ENCODE peak calls at places on chromosome 11, in seven cellular contexts. One of them, this sample, is unnamed.

GRCh38 chr11:103898065-103898464 is 138.4 kb upstream of the DDI1 start:
- DNase-seq in activated CD4-positive, alpha-beta memory T cell treated with anti-CD3 and anti-CD28 coated beads, Interleukin-2, amount 10 ng/mL, durations not matched to agents 7 days and 5 days: no peak
- DNase-seq in T-helper 22 cell: no peak
- DNase-seq in kidney epithelial cell: no peak
- DNase-seq in AG04449: no peak
- DNase-seq in cardiac fibroblast: no peak
- DNase-seq in sciatic nerve: no peak
- DNase-seq in this sample: no peak

GRCh38 chr11:19080579-19080993 is 20.1 kb upstream of the MRGPRX2 start:
- DNase-seq in activated CD4-positive, alpha-beta memory T cell treated with anti-CD3 and anti-CD28 coated beads, Interleukin-2, amount 10 ng/mL, durations not matched to agents 7 days and 5 days: no peak
- DNase-seq in T-helper 22 cell: no peak
- DNase-seq in kidney epithelial cell: no peak
- DNase-seq in AG04449: peak; percentile 28
- DNase-seq in cardiac fibroblast: peak; percentile 82
- DNase-seq in sciatic nerve: no peak
- DNase-seq in this sample: no peak

GRCh38 chr11:894575-895201 is 15.9 kb downstream of the CHID1 start:
- DNase-seq in activated CD4-positive, alpha-beta memory T cell treated with anti-CD3 and anti-CD28 coated beads, Interleukin-2, amount 10 ng/mL, durations not matched to agents 7 days and 5 days: no peak
- DNase-seq in T-helper 22 cell: no peak
- DNase-seq in kidney epithelial cell: no peak
- DNase-seq in AG04449: no peak
- DNase-seq in cardiac fibroblast: no peak
- DNase-seq in sciatic nerve: no peak
- DNase-seq in this sample: no peak

GRCh38 chr11:129705341-129705740 is 110.3 kb upstream of the TMEM45B start:
- DNase-seq in activated CD4-positive, alpha-beta memory T cell treated with anti-CD3 and anti-CD28 coated beads, Interleukin-2, amount 10 ng/mL, durations not matched to agents 7 days and 5 days: no peak
- DNase-seq in T-helper 22 cell: no peak
- DNase-seq in kidney epithelial cell: no peak
- DNase-seq in AG04449: no peak
- DNase-seq in cardiac fibroblast: no peak
- DNase-seq in sciatic nerve: no peak
- DNase-seq in this sample: no peak

GRCh38 chr11:117713676-117714075 is 83.3 kb downstream of the DSCAML1 start:
- DNase-seq in activated CD4-positive, alpha-beta memory T cell treated with anti-CD3 and anti-CD28 coated beads, Interleukin-2, amount 10 ng/mL, durations not matched to agents 7 days and 5 days: no peak
- DNase-seq in T-helper 22 cell: no peak
- DNase-seq in kidney epithelial cell: no peak
- DNase-seq in AG04449: no peak
- DNase-seq in cardiac fibroblast: no peak
- DNase-seq in sciatic nerve: no peak
- DNase-seq in this sample: peak; percentile 30

GRCh38 chr11:73412308-73412707 is 36.1 kb downstream of the RELT start:
- DNase-seq in activated CD4-positive, alpha-beta memory T cell treated with anti-CD3 and anti-CD28 coated beads, Interleukin-2, amount 10 ng/mL, durations not matched to agents 7 days and 5 days: no peak
- DNase-seq in T-helper 22 cell: no peak
- DNase-seq in kidney epithelial cell: no peak
- DNase-seq in AG04449: no peak
- DNase-seq in cardiac fibroblast: no peak
- DNase-seq in sciatic nerve: no peak
- DNase-seq in this sample: no peak

GRCh38 chr11:14611939-14612338 is 31.7 kb upstream of the PDE3B start:
- DNase-seq in activated CD4-positive, alpha-beta memory T cell treated with anti-CD3 and anti-CD28 coated beads, Interleukin-2, amount 10 ng/mL, durations not matched to agents 7 days and 5 days: no peak
- DNase-seq in T-helper 22 cell: no peak
- DNase-seq in kidney epithelial cell: no peak
- DNase-seq in AG04449: no peak
- DNase-seq in cardiac fibroblast: no peak
- DNase-seq in sciatic nerve: no peak
- DNase-seq in this sample: no peak

GRCh38 chr11:36012979-36013378 is 69.1 kb downstream of the LDLRAD3 start:
- DNase-seq in activated CD4-positive, alpha-beta memory T cell treated with anti-CD3 and anti-CD28 coated beads, Interleukin-2, amount 10 ng/mL, durations not matched to agents 7 days and 5 days: no peak
- DNase-seq in T-helper 22 cell: no peak
- DNase-seq in kidney epithelial cell: no peak
- DNase-seq in AG04449: no peak
- DNase-seq in cardiac fibroblast: peak; percentile 80
- DNase-seq in sciatic nerve: no peak
- DNase-seq in this sample: no peak

GRCh38 chr11:876550-876949 is 33.9 kb downstream of the TSPAN4 start:
- DNase-seq in activated CD4-positive, alpha-beta memory T cell treated with anti-CD3 and anti-CD28 coated beads, Interleukin-2, amount 10 ng/mL, durations not matched to agents 7 days and 5 days: no peak
- DNase-seq in T-helper 22 cell: no peak
- DNase-seq in kidney epithelial cell: no peak
- DNase-seq in AG04449: no peak
- DNase-seq in cardiac fibroblast: no peak
- DNase-seq in sciatic nerve: no peak
- DNase-seq in this sample: no peak

GRCh38 chr11:12092714-12093113 is 17.7 kb upstream of the MICAL2 start:
- DNase-seq in activated CD4-positive, alpha-beta memory T cell treated with anti-CD3 and anti-CD28 coated beads, Interleukin-2, amount 10 ng/mL, durations not matched to agents 7 days and 5 days: no peak
- DNase-seq in T-helper 22 cell: no peak
- DNase-seq in kidney epithelial cell: no peak
- DNase-seq in AG04449: no peak
- DNase-seq in cardiac fibroblast: no peak
- DNase-seq in sciatic nerve: no peak
- DNase-seq in this sample: no peak

GRCh38 chr11:20192151-20192550 is 31.9 kb upstream of the DBX1 start:
- DNase-seq in activated CD4-positive, alpha-beta memory T cell treated with anti-CD3 and anti-CD28 coated beads, Interleukin-2, amount 10 ng/mL, durations not matched to agents 7 days and 5 days: no peak
- DNase-seq in T-helper 22 cell: no peak
- DNase-seq in kidney epithelial cell: no peak
- DNase-seq in AG04449: no peak
- DNase-seq in cardiac fibroblast: no peak
- DNase-seq in sciatic nerve: no peak
- DNase-seq in this sample: no peak